ENCODE peak calls at places on chromosomes 4 and X, in nine cellular contexts. One of them, this sample, is unnamed.

GRCh38 chr4:2255501-2256155 is 6.3 kb downstream of the MXD4 start:
- DNase-seq in B cell: no peak
- DNase-seq in LNCaP clone FGC: no peak
- DNase-seq in left ventricle myocardium inferior: peak
- DNase-seq in nephron progenitor cell: no peak
- DNase-seq in NB4: no peak
- DNase-seq in neural crest cell: no peak
- DNase-seq in A549: no peak
- DNase-seq in foreskin fibroblast: peak
- DNase-seq in this sample: no peak

GRCh38 chr4:37758226-37758625 is 68.3 kb upstream of the PGM2 start:
- DNase-seq in B cell: peak
- DNase-seq in LNCaP clone FGC: no peak
- DNase-seq in left ventricle myocardium inferior: no peak
- DNase-seq in nephron progenitor cell: no peak
- DNase-seq in NB4: peak
- DNase-seq in neural crest cell: no peak
- DNase-seq in A549: no peak
- DNase-seq in foreskin fibroblast: peak
- DNase-seq in this sample: no peak

GRCh38 chrX:106752101-106752678 is 25.7 kb downstream of the RNF128 start:
- DNase-seq in B cell: no peak
- DNase-seq in LNCaP clone FGC: no peak
- DNase-seq in left ventricle myocardium inferior: no peak
- DNase-seq in nephron progenitor cell: no peak
- DNase-seq in NB4: peak
- DNase-seq in neural crest cell: no peak
- DNase-seq in A549: peak
- DNase-seq in foreskin fibroblast: peak
- DNase-seq in this sample: no peak

GRCh38 chr4:10096201-10096975 is 20.2 kb downstream of the WDR1 start:
- DNase-seq in B cell: peak
- DNase-seq in LNCaP clone FGC: no peak
- DNase-seq in left ventricle myocardium inferior: peak
- DNase-seq in nephron progenitor cell: no peak
- DNase-seq in NB4: peak
- DNase-seq in neural crest cell: no peak
- DNase-seq in A549: peak
- DNase-seq in foreskin fibroblast: peak
- DNase-seq in this sample: peak

GRCh38 chr4:67892253-67892652 is 8.5 kb upstream of the TMPRSS11D start:
- DNase-seq in B cell: no peak
- DNase-seq in LNCaP clone FGC: no peak
- DNase-seq in left ventricle myocardium inferior: no peak
- DNase-seq in nephron progenitor cell: no peak
- DNase-seq in NB4: no peak
- DNase-seq in neural crest cell: no peak
- DNase-seq in A549: no peak
- DNase-seq in foreskin fibroblast: no peak
- DNase-seq in this sample: no peak

GRCh38 chrX:41733939-41734338 is 10.0 kb downstream of the GPR82 start:
- DNase-seq in B cell: peak
- DNase-seq in LNCaP clone FGC: no peak
- DNase-seq in left ventricle myocardium inferior: no peak
- DNase-seq in nephron progenitor cell: no peak
- DNase-seq in NB4: no peak
- DNase-seq in neural crest cell: no peak
- DNase-seq in A549: no peak
- DNase-seq in foreskin fibroblast: no peak
- DNase-seq in this sample: peak

GRCh38 chrX:85111347-85111746 is 107.7 kb downstream of the APOOL start:
- DNase-seq in B cell: peak
- DNase-seq in LNCaP clone FGC: no peak
- DNase-seq in left ventricle myocardium inferior: no peak
- DNase-seq in nephron progenitor cell: no peak
- DNase-seq in NB4: peak
- DNase-seq in neural crest cell: no peak
- DNase-seq in A549: no peak
- DNase-seq in foreskin fibroblast: peak
- DNase-seq in this sample: peak

GRCh38 chr4:2296621-2297601 is 35.0 kb upstream of the MXD4 start:
- DNase-seq in B cell: no peak
- DNase-seq in LNCaP clone FGC: no peak
- DNase-seq in left ventricle myocardium inferior: no peak
- DNase-seq in nephron progenitor cell: no peak
- DNase-seq in NB4: no peak
- DNase-seq in neural crest cell: no peak
- DNase-seq in A549: no peak
- DNase-seq in foreskin fibroblast: no peak
- DNase-seq in this sample: no peak

GRCh38 chr4:123396294-123397275 is at the start of gene SPRY1:
- DNase-seq in B cell: peak
- DNase-seq in LNCaP clone FGC: peak
- DNase-seq in left ventricle myocardium inferior: peak
- DNase-seq in nephron progenitor cell: peak
- DNase-seq in NB4: peak
- DNase-seq in neural crest cell: peak
- DNase-seq in A549: peak
- DNase-seq in foreskin fibroblast: peak
- DNase-seq in this sample: peak

GRCh38 chr4:123399638-123400358 is 3.2 kb downstream of the SPRY1 start:
- DNase-seq in B cell: peak
- DNase-seq in LNCaP clone FGC: no peak
- DNase-seq in left ventricle myocardium inferior: no peak
- DNase-seq in nephron progenitor cell: no peak
- DNase-seq in NB4: peak
- DNase-seq in neural crest cell: no peak
- DNase-seq in A549: no peak
- DNase-seq in foreskin fibroblast: peak
- DNase-seq in this sample: no peak

GRCh38 chr4:123397276-123398150 is 918 bp downstream of the SPRY1 start:
- DNase-seq in B cell: peak
- DNase-seq in LNCaP clone FGC: no peak
- DNase-seq in left ventricle myocardium inferior: peak
- DNase-seq in nephron progenitor cell: peak
- DNase-seq in NB4: peak
- DNase-seq in neural crest cell: peak
- DNase-seq in A549: peak
- DNase-seq in foreskin fibroblast: peak
- DNase-seq in this sample: peak

GRCh38 chr4:123398803-123399637 is 2.4 kb downstream of the SPRY1 start:
- DNase-seq in B cell: peak
- DNase-seq in LNCaP clone FGC: no peak
- DNase-seq in left ventricle myocardium inferior: peak
- DNase-seq in nephron progenitor cell: peak
- DNase-seq in NB4: peak
- DNase-seq in neural crest cell: peak
- DNase-seq in A549: peak
- DNase-seq in foreskin fibroblast: peak
- DNase-seq in this sample: peak

DNA sequence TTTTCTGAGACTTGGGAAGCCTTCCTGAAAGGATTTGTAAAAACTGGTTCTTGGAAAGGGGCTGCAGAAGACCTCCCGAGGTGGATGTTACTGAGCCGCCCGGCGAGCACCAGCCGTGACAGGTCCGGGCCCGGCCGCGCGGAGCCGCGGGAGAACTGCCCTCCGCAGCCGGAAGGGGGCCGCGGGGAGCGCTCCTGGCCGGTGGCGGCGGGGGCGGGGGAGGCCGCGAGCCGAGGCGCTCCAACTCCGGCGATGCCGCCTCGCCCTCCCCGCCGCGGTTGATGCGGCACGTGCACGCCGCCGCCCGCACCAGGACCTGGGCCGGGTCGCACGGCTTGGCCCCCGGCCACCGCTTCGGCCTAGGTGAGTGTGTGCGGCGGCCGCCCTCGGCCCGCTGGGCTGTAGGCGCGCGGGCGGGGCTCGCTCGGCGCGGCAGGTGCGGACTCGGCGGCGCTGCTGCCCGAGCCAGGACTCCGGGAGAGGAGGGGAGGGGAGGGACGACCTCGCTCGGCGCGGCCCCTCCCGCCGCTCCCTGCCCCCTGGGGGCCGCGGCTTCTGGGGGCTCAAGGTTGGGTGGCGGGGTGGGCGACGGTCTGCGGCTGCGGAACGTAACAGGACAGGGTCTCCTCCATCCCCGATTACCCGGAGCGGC is 1.7 kb downstream of the SPRY1 start:
- DNase-seq in B cell: peak
- DNase-seq in LNCaP clone FGC: no peak
- DNase-seq in left ventricle myocardium inferior: peak
- DNase-seq in nephron progenitor cell: peak
- DNase-seq in NB4: peak
- DNase-seq in neural crest cell: peak
- DNase-seq in A549: peak
- DNase-seq in foreskin fibroblast: peak
- DNase-seq in this sample: peak
- TF ChIP-seq CTCF in B cell: peak
- TF ChIP-seq CTCF in LNCaP clone FGC: peak
- TF ChIP-seq CTCF in left ventricle myocardium inferior: peak
- TF ChIP-seq CTCF in nephron progenitor cell: peak
- TF ChIP-seq CTCF in NB4: peak
- TF ChIP-seq CTCF in neural crest cell: peak
- TF ChIP-seq CTCF in A549: peak
- TF ChIP-seq CTCF in foreskin fibroblast: no peak
- TF ChIP-seq CTCF in this sample: peak

GRCh38 chr4:104451573-104451972 is 43.1 kb downstream of the CXXC4 start:
- DNase-seq in B cell: no peak
- DNase-seq in LNCaP clone FGC: no peak
- DNase-seq in left ventricle myocardium inferior: no peak
- DNase-seq in nephron progenitor cell: no peak
- DNase-seq in NB4: peak
- DNase-seq in neural crest cell: no peak
- DNase-seq in A549: peak
- DNase-seq in foreskin fibroblast: no peak
- DNase-seq in this sample: no peak
- TF ChIP-seq CTCF in B cell: no peak
- TF ChIP-seq CTCF in LNCaP clone FGC: peak
- TF ChIP-seq CTCF in left ventricle myocardium inferior: peak
- TF ChIP-seq CTCF in nephron progenitor cell: peak
- TF ChIP-seq CTCF in NB4: no peak
- TF ChIP-seq CTCF in neural crest cell: peak
- TF ChIP-seq CTCF in A549: peak
- TF ChIP-seq CTCF in foreskin fibroblast: no peak
- TF ChIP-seq CTCF in this sample: peak

GRCh38 chr4:174707277-174707676 is 121.8 kb downstream of the GLRA3 start:
- DNase-seq in B cell: no peak
- DNase-seq in LNCaP clone FGC: no peak
- DNase-seq in left ventricle myocardium inferior: no peak
- DNase-seq in nephron progenitor cell: no peak
- DNase-seq in NB4: no peak
- DNase-seq in neural crest cell: no peak
- DNase-seq in A549: no peak
- DNase-seq in foreskin fibroblast: no peak
- DNase-seq in this sample: peak
- TF ChIP-seq CTCF in B cell: no peak
- TF ChIP-seq CTCF in LNCaP clone FGC: no peak
- TF ChIP-seq CTCF in left ventricle myocardium inferior: no peak
- TF ChIP-seq CTCF in nephron progenitor cell: no peak
- TF ChIP-seq CTCF in NB4: no peak
- TF ChIP-seq CTCF in neural crest cell: no peak
- TF ChIP-seq CTCF in A549: no peak
- TF ChIP-seq CTCF in foreskin fibroblast: no peak
- TF ChIP-seq CTCF in this sample: no peak

DNA sequence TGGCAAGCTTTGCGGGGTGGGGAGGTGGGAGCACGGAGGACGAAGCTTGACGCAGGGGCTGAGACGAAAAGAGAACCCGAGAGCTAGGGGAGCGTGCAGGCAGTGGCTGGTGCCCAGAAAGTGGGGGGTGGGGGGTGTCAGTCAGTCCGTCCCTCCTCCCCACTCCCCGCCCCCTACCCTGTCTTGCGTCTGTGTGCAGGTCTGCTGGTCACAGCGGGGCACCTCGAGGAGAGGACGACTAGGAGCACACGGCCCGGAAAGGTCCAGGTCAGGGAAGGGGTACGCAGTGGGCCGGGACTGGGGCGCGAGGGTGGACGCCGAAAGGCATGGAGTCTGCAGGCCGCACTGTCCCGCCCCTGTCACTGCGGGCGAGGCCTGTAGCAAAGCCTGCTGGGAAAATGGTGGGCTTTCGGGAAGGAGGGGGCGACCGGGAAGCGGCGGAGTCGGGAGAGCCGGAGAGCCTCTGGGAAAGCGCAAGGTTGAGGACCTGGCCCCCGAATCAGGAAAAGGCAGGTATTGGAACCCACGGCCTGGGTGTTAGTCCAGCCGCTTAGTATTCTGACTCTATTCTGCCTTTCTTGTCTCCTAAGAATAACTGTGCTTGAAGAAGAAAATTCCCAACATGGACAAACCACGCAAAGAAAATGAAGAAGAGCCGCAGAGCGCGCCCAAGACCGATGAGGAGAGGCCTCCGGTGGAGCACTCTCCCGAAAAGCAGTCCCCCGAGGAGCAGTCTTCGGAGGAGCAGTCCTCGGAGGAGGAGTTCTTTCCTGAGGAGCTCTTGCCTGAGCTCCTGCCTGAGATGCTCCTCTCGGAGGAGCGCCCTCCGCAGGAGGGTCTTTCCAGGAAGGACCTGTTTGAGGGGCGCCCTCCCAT is 758 bp downstream of the TCEAL1 start:
- DNase-seq in B cell: peak
- DNase-seq in LNCaP clone FGC: no peak
- DNase-seq in left ventricle myocardium inferior: peak
- DNase-seq in nephron progenitor cell: peak
- DNase-seq in NB4: peak
- DNase-seq in neural crest cell: peak
- DNase-seq in A549: peak
- DNase-seq in foreskin fibroblast: peak
- DNase-seq in this sample: peak
- TF ChIP-seq CTCF in B cell: no peak
- TF ChIP-seq CTCF in LNCaP clone FGC: peak
- TF ChIP-seq CTCF in left ventricle myocardium inferior: peak
- TF ChIP-seq CTCF in nephron progenitor cell: peak
- TF ChIP-seq CTCF in NB4: no peak
- TF ChIP-seq CTCF in neural crest cell: peak
- TF ChIP-seq CTCF in A549: peak
- TF ChIP-seq CTCF in foreskin fibroblast: peak
- TF ChIP-seq CTCF in this sample: peak

This sample was measured in GM10248.